ENCODE peak calls at places on chromosomes 7 and 10, in five cellular contexts. One of them, this sample, is unnamed.

GRCh38 chr7:39536926-39537325 is 29.3 kb upstream of the YAE1 start:
- DNase-seq in cardiac fibroblast: no peak
- DNase-seq in dermis microvascular lymphatic vessel endothelial cell: no peak
- DNase-seq in RCC 7860: peak; percentile 40
- DNase-seq in activated CD4-positive, alpha-beta T cell treated with anti-CD3 and anti-CD28 coated beads, Interleukin-2, amount 50 U/mL, for 48 hours: no peak
- DNase-seq in this sample: peak; percentile 67

GRCh38 chr7:1458676-1459511 is at the start of gene MICALL2:
- DNase-seq in activated CD4-positive, alpha-beta T cell treated with anti-CD3 and anti-CD28 coated beads, Interleukin-2, amount 50 U/mL, for 48 hours: peak; percentile 36
- DNase-seq in dermis microvascular lymphatic vessel endothelial cell: peak; percentile 92
- DNase-seq in RCC 7860: peak; percentile 80
- DNase-seq in cardiac fibroblast: peak; percentile 91
- DNase-seq in this sample: no peak

GRCh38 chr10:87921934-87922688 is 58.7 kb downstream of the PTEN start:
- DNase-seq in dermis microvascular lymphatic vessel endothelial cell: no peak
- DNase-seq in activated CD4-positive, alpha-beta T cell treated with anti-CD3 and anti-CD28 coated beads, Interleukin-2, amount 50 U/mL, for 48 hours: no peak
- DNase-seq in RCC 7860: no peak
- DNase-seq in cardiac fibroblast: peak; percentile 22
- DNase-seq in this sample: no peak

GRCh38 chr7:140055833-140056232 is 6.9 kb downstream of the PARP12 start:
- DNase-seq in RCC 7860: no peak
- DNase-seq in dermis microvascular lymphatic vessel endothelial cell: no peak
- DNase-seq in cardiac fibroblast: no peak
- DNase-seq in activated CD4-positive, alpha-beta T cell treated with anti-CD3 and anti-CD28 coated beads, Interleukin-2, amount 50 U/mL, for 48 hours: no peak
- DNase-seq in this sample: no peak

GRCh38 chr7:5596046-5596895 is 172.6 kb upstream of the TNRC18 start:
- DNase-seq in dermis microvascular lymphatic vessel endothelial cell: peak; percentile 96
- DNase-seq in cardiac fibroblast: peak; percentile 95
- DNase-seq in RCC 7860: peak; percentile 79
- DNase-seq in activated CD4-positive, alpha-beta T cell treated with anti-CD3 and anti-CD28 coated beads, Interleukin-2, amount 50 U/mL, for 48 hours: peak; percentile 79
- DNase-seq in this sample: no peak

GRCh38 chr10:6912424-6912823 is 332.3 kb upstream of the PRKCQ start:
- DNase-seq in activated CD4-positive, alpha-beta T cell treated with anti-CD3 and anti-CD28 coated beads, Interleukin-2, amount 50 U/mL, for 48 hours: no peak
- DNase-seq in RCC 7860: no peak
- DNase-seq in cardiac fibroblast: no peak
- DNase-seq in dermis microvascular lymphatic vessel endothelial cell: no peak
- DNase-seq in this sample: no peak

GRCh38 chr10:111360260-111360925 is 283.6 kb downstream of the ADRA2A start:
- DNase-seq in dermis microvascular lymphatic vessel endothelial cell: no peak
- DNase-seq in activated CD4-positive, alpha-beta T cell treated with anti-CD3 and anti-CD28 coated beads, Interleukin-2, amount 50 U/mL, for 48 hours: no peak
- DNase-seq in RCC 7860: peak; percentile 22
- DNase-seq in cardiac fibroblast: peak; percentile 15
- DNase-seq in this sample: no peak

GRCh38 chr7:98278408-98278807 is 3.1 kb upstream of the BRI3 start:
- DNase-seq in cardiac fibroblast: no peak
- DNase-seq in RCC 7860: no peak
- DNase-seq in dermis microvascular lymphatic vessel endothelial cell: no peak
- DNase-seq in activated CD4-positive, alpha-beta T cell treated with anti-CD3 and anti-CD28 coated beads, Interleukin-2, amount 50 U/mL, for 48 hours: no peak
- DNase-seq in this sample: no peak

GRCh38 chr10:119701861-119702260 is 24.0 kb upstream of the INPP5F start:
- DNase-seq in cardiac fibroblast: peak; percentile 65
- DNase-seq in activated CD4-positive, alpha-beta T cell treated with anti-CD3 and anti-CD28 coated beads, Interleukin-2, amount 50 U/mL, for 48 hours: no peak
- DNase-seq in RCC 7860: no peak
- DNase-seq in dermis microvascular lymphatic vessel endothelial cell: peak; percentile 78
- DNase-seq in this sample: no peak

GRCh38 chr7:144588535-144588934 is 185.0 kb upstream of the NOBOX start:
- DNase-seq in cardiac fibroblast: no peak
- DNase-seq in dermis microvascular lymphatic vessel endothelial cell: no peak
- DNase-seq in RCC 7860: no peak
- DNase-seq in activated CD4-positive, alpha-beta T cell treated with anti-CD3 and anti-CD28 coated beads, Interleukin-2, amount 50 U/mL, for 48 hours: no peak
- DNase-seq in this sample: no peak

GRCh38 chr7:114418117-114418516 is 3.5 kb downstream of the FOXP2 start:
- DNase-seq in RCC 7860: no peak
- DNase-seq in activated CD4-positive, alpha-beta T cell treated with anti-CD3 and anti-CD28 coated beads, Interleukin-2, amount 50 U/mL, for 48 hours: no peak
- DNase-seq in dermis microvascular lymphatic vessel endothelial cell: no peak
- DNase-seq in cardiac fibroblast: no peak
- DNase-seq in this sample: no peak

GRCh38 chr10:79444243-79445119 is 943 bp downstream of the ZCCHC24 start:
- DNase-seq in RCC 7860: peak; percentile 30
- DNase-seq in activated CD4-positive, alpha-beta T cell treated with anti-CD3 and anti-CD28 coated beads, Interleukin-2, amount 50 U/mL, for 48 hours: peak; percentile 53
- DNase-seq in dermis microvascular lymphatic vessel endothelial cell: peak; percentile 29
- DNase-seq in cardiac fibroblast: peak; percentile 64
- DNase-seq in this sample: no peak

GRCh38 chr10:50385610-50386009 is 134.3 kb upstream of the ASAH2 start:
- DNase-seq in activated CD4-positive, alpha-beta T cell treated with anti-CD3 and anti-CD28 coated beads, Interleukin-2, amount 50 U/mL, for 48 hours: no peak
- DNase-seq in cardiac fibroblast: peak; percentile 45
- DNase-seq in dermis microvascular lymphatic vessel endothelial cell: no peak
- DNase-seq in RCC 7860: no peak
- DNase-seq in this sample: no peak

GRCh38 chr7:93043393-93043985 is 74.3 kb downstream of the SAMD9 start:
- DNase-seq in RCC 7860: no peak
- DNase-seq in dermis microvascular lymphatic vessel endothelial cell: peak; percentile 35
- DNase-seq in cardiac fibroblast: peak; percentile 92
- DNase-seq in activated CD4-positive, alpha-beta T cell treated with anti-CD3 and anti-CD28 coated beads, Interleukin-2, amount 50 U/mL, for 48 hours: no peak
- DNase-seq in this sample: no peak

GRCh38 chr10:22853906-22854447 is 73.9 kb upstream of the ARMC3 start:
- DNase-seq in activated CD4-positive, alpha-beta T cell treated with anti-CD3 and anti-CD28 coated beads, Interleukin-2, amount 50 U/mL, for 48 hours: no peak
- DNase-seq in RCC 7860: no peak
- DNase-seq in dermis microvascular lymphatic vessel endothelial cell: no peak
- DNase-seq in cardiac fibroblast: peak; percentile 32
- DNase-seq in this sample: no peak

GRCh38 chr10:114754445-114755320 is 66.9 kb upstream of the FHIP2A start:
- DNase-seq in cardiac fibroblast: peak; percentile 33
- DNase-seq in activated CD4-positive, alpha-beta T cell treated with anti-CD3 and anti-CD28 coated beads, Interleukin-2, amount 50 U/mL, for 48 hours: no peak
- DNase-seq in RCC 7860: peak; percentile 55
- DNase-seq in dermis microvascular lymphatic vessel endothelial cell: no peak
- DNase-seq in this sample: no peak

GRCh38 chr10:61164458-61165160 is 220.6 kb upstream of the RHOBTB1 start:
- DNase-seq in RCC 7860: no peak
- DNase-seq in activated CD4-positive, alpha-beta T cell treated with anti-CD3 and anti-CD28 coated beads, Interleukin-2, amount 50 U/mL, for 48 hours: no peak
- DNase-seq in dermis microvascular lymphatic vessel endothelial cell: peak; percentile 6
- DNase-seq in cardiac fibroblast: peak; percentile 45
- DNase-seq in this sample: no peak

GRCh38 chr10:96971324-96971723 is 139.2 kb downstream of the LCOR start:
- DNase-seq in activated CD4-positive, alpha-beta T cell treated with anti-CD3 and anti-CD28 coated beads, Interleukin-2, amount 50 U/mL, for 48 hours: no peak
- DNase-seq in dermis microvascular lymphatic vessel endothelial cell: no peak
- DNase-seq in RCC 7860: no peak
- DNase-seq in cardiac fibroblast: no peak
- DNase-seq in this sample: no peak

GRCh38 chr10:109166935-109167334 is 756.4 kb downstream of the XPNPEP1 start:
- DNase-seq in activated CD4-positive, alpha-beta T cell treated with anti-CD3 and anti-CD28 coated beads, Interleukin-2, amount 50 U/mL, for 48 hours: no peak
- DNase-seq in dermis microvascular lymphatic vessel endothelial cell: no peak
- DNase-seq in RCC 7860: no peak
- DNase-seq in cardiac fibroblast: no peak
- DNase-seq in this sample: no peak

GRCh38 chr7:50660040-50660829 is 95.0 kb upstream of the DDC start:
- DNase-seq in dermis microvascular lymphatic vessel endothelial cell: no peak
- DNase-seq in cardiac fibroblast: no peak
- DNase-seq in RCC 7860: no peak
- DNase-seq in activated CD4-positive, alpha-beta T cell treated with anti-CD3 and anti-CD28 coated beads, Interleukin-2, amount 50 U/mL, for 48 hours: peak; percentile 36
- DNase-seq in this sample: no peak

GRCh38 chr10:29598861-29599311 is 35.9 kb downstream of the SVIL start:
- DNase-seq in dermis microvascular lymphatic vessel endothelial cell: no peak
- DNase-seq in cardiac fibroblast: peak; percentile 61
- DNase-seq in activated CD4-positive, alpha-beta T cell treated with anti-CD3 and anti-CD28 coated beads, Interleukin-2, amount 50 U/mL, for 48 hours: no peak
- DNase-seq in RCC 7860: no peak
- DNase-seq in this sample: no peak

GRCh38 chr7:79893991-79894390 is 240.6 kb upstream of the GNAI1 start:
- DNase-seq in activated CD4-positive, alpha-beta T cell treated with anti-CD3 and anti-CD28 coated beads, Interleukin-2, amount 50 U/mL, for 48 hours: no peak
- DNase-seq in cardiac fibroblast: peak; percentile 69
- DNase-seq in dermis microvascular lymphatic vessel endothelial cell: no peak
- DNase-seq in RCC 7860: no peak
- DNase-seq in this sample: no peak

GRCh38 chr7:30470783-30471182 is 7.8 kb downstream of the NOD1 start:
- DNase-seq in dermis microvascular lymphatic vessel endothelial cell: peak; percentile 81
- DNase-seq in RCC 7860: no peak
- DNase-seq in cardiac fibroblast: peak; percentile 81
- DNase-seq in activated CD4-positive, alpha-beta T cell treated with anti-CD3 and anti-CD28 coated beads, Interleukin-2, amount 50 U/mL, for 48 hours: no peak
- DNase-seq in this sample: peak; percentile 80

This sample was measured in NCI-H524 treated with DMSO at 0.1 percent for 48 hours.